ENCODE peak calls at places on chromosomes 5 and 9, in ten cellular contexts. One of them, this sample, is unnamed.

GRCh38 chr9:132116583-132116982 is 36.9 kb upstream of the MED27 start:
- DNase-seq in hypothalamus: no peak
- DNase-seq in GM04503: no peak
- DNase-seq in IMR-90: no peak
- DNase-seq in H4: no peak
- DNase-seq in HuH-7.5: no peak
- DNase-seq in posterior cingulate gyrus: no peak
- DNase-seq in esophagus squamous epithelium: no peak
- DNase-seq in lower leg skin: no peak
- DNase-seq in fibroblast of pulmonary artery: no peak
- DNase-seq in this sample: no peak

GRCh38 chr5:108884736-108885135 is 137.0 kb downstream of the FER start:
- DNase-seq in hypothalamus: no peak
- DNase-seq in GM04503: peak
- DNase-seq in IMR-90: peak
- DNase-seq in H4: no peak
- DNase-seq in HuH-7.5: no peak
- DNase-seq in posterior cingulate gyrus: no peak
- DNase-seq in esophagus squamous epithelium: no peak
- DNase-seq in lower leg skin: no peak
- DNase-seq in fibroblast of pulmonary artery: peak
- DNase-seq in this sample: no peak

GRCh38 chr5:55173696-55174101 is 722 bp upstream of the CDC20B start:
- DNase-seq in hypothalamus: no peak
- DNase-seq in GM04503: no peak
- DNase-seq in IMR-90: no peak
- DNase-seq in H4: no peak
- DNase-seq in HuH-7.5: no peak
- DNase-seq in posterior cingulate gyrus: no peak
- DNase-seq in esophagus squamous epithelium: no peak
- DNase-seq in lower leg skin: no peak
- DNase-seq in fibroblast of pulmonary artery: no peak
- DNase-seq in this sample: no peak

GRCh38 chr5:149459891-149460290 is 80.8 kb upstream of the IL17B start:
- DNase-seq in hypothalamus: no peak
- DNase-seq in GM04503: no peak
- DNase-seq in IMR-90: no peak
- DNase-seq in H4: no peak
- DNase-seq in HuH-7.5: no peak
- DNase-seq in posterior cingulate gyrus: no peak
- DNase-seq in esophagus squamous epithelium: no peak
- DNase-seq in lower leg skin: no peak
- DNase-seq in fibroblast of pulmonary artery: no peak
- DNase-seq in this sample: no peak

GRCh38 chr5:180153991-180154390 is 55.0 kb downstream of the RASGEF1C start:
- DNase-seq in hypothalamus: no peak
- DNase-seq in GM04503: no peak
- DNase-seq in IMR-90: no peak
- DNase-seq in H4: no peak
- DNase-seq in HuH-7.5: no peak
- DNase-seq in posterior cingulate gyrus: no peak
- DNase-seq in esophagus squamous epithelium: no peak
- DNase-seq in lower leg skin: peak
- DNase-seq in fibroblast of pulmonary artery: no peak
- DNase-seq in this sample: no peak

GRCh38 chr5:23223846-23224245 is 283.6 kb upstream of the PRDM9 start:
- DNase-seq in hypothalamus: no peak
- DNase-seq in GM04503: no peak
- DNase-seq in IMR-90: no peak
- DNase-seq in H4: peak
- DNase-seq in HuH-7.5: no peak
- DNase-seq in posterior cingulate gyrus: no peak
- DNase-seq in esophagus squamous epithelium: no peak
- DNase-seq in lower leg skin: no peak
- DNase-seq in fibroblast of pulmonary artery: no peak
- DNase-seq in this sample: no peak

GRCh38 chr5:178740926-178741325 is 10.5 kb upstream of the ZNF354A start:
- DNase-seq in hypothalamus: no peak
- DNase-seq in GM04503: no peak
- DNase-seq in IMR-90: no peak
- DNase-seq in H4: no peak
- DNase-seq in HuH-7.5: no peak
- DNase-seq in posterior cingulate gyrus: no peak
- DNase-seq in esophagus squamous epithelium: no peak
- DNase-seq in lower leg skin: no peak
- DNase-seq in fibroblast of pulmonary artery: no peak
- DNase-seq in this sample: no peak

GRCh38 chr9:110969971-110970381 is 68.3 kb downstream of the LPAR1 start:
- DNase-seq in hypothalamus: no peak
- DNase-seq in GM04503: peak
- DNase-seq in IMR-90: peak
- DNase-seq in H4: peak
- DNase-seq in HuH-7.5: no peak
- DNase-seq in posterior cingulate gyrus: no peak
- DNase-seq in esophagus squamous epithelium: no peak
- DNase-seq in lower leg skin: no peak
- DNase-seq in fibroblast of pulmonary artery: peak
- DNase-seq in this sample: no peak

GRCh38 chr5:96114736-96115466 is 153.2 kb upstream of the ELL2 start:
- DNase-seq in hypothalamus: no peak
- DNase-seq in GM04503: no peak
- DNase-seq in IMR-90: peak
- DNase-seq in H4: no peak
- DNase-seq in HuH-7.5: no peak
- DNase-seq in posterior cingulate gyrus: no peak
- DNase-seq in esophagus squamous epithelium: no peak
- DNase-seq in lower leg skin: no peak
- DNase-seq in fibroblast of pulmonary artery: peak
- DNase-seq in this sample: no peak

GRCh38 chr5:122759740-122760139 is 15.1 kb upstream of the SNX2 start:
- DNase-seq in hypothalamus: no peak
- DNase-seq in GM04503: no peak
- DNase-seq in IMR-90: no peak
- DNase-seq in H4: no peak
- DNase-seq in HuH-7.5: no peak
- DNase-seq in posterior cingulate gyrus: no peak
- DNase-seq in esophagus squamous epithelium: no peak
- DNase-seq in lower leg skin: no peak
- DNase-seq in fibroblast of pulmonary artery: no peak
- DNase-seq in this sample: no peak

GRCh38 chr9:109992293-109992692 is 212.3 kb downstream of the PALM2AKAP2 start:
- DNase-seq in hypothalamus: no peak
- DNase-seq in GM04503: no peak
- DNase-seq in IMR-90: no peak
- DNase-seq in H4: no peak
- DNase-seq in HuH-7.5: no peak
- DNase-seq in posterior cingulate gyrus: no peak
- DNase-seq in esophagus squamous epithelium: no peak
- DNase-seq in lower leg skin: no peak
- DNase-seq in fibroblast of pulmonary artery: no peak
- DNase-seq in this sample: no peak

GRCh38 chr9:92564982-92565381 is 29.2 kb upstream of the ECM2 start:
- DNase-seq in hypothalamus: no peak
- DNase-seq in GM04503: peak
- DNase-seq in IMR-90: peak
- DNase-seq in H4: no peak
- DNase-seq in HuH-7.5: no peak
- DNase-seq in posterior cingulate gyrus: no peak
- DNase-seq in esophagus squamous epithelium: no peak
- DNase-seq in lower leg skin: no peak
- DNase-seq in fibroblast of pulmonary artery: no peak
- DNase-seq in this sample: no peak

GRCh38 chr5:168327994-168328393 is 36.5 kb downstream of the WWC1 start:
- DNase-seq in hypothalamus: no peak
- DNase-seq in GM04503: peak
- DNase-seq in IMR-90: peak
- DNase-seq in H4: no peak
- DNase-seq in HuH-7.5: no peak
- DNase-seq in posterior cingulate gyrus: no peak
- DNase-seq in esophagus squamous epithelium: no peak
- DNase-seq in lower leg skin: no peak
- DNase-seq in fibroblast of pulmonary artery: no peak
- DNase-seq in this sample: no peak

GRCh38 chr9:21121595-21122251 is 19.9 kb downstream of the IFNW1 start:
- DNase-seq in hypothalamus: no peak
- DNase-seq in GM04503: no peak
- DNase-seq in IMR-90: no peak
- DNase-seq in H4: no peak
- DNase-seq in HuH-7.5: no peak
- DNase-seq in posterior cingulate gyrus: no peak
- DNase-seq in esophagus squamous epithelium: no peak
- DNase-seq in lower leg skin: no peak
- DNase-seq in fibroblast of pulmonary artery: no peak
- DNase-seq in this sample: no peak

GRCh38 chr9:131043097-131043496 is 34.1 kb downstream of the LAMC3 start:
- DNase-seq in hypothalamus: no peak
- DNase-seq in GM04503: no peak
- DNase-seq in IMR-90: no peak
- DNase-seq in H4: no peak
- DNase-seq in HuH-7.5: no peak
- DNase-seq in posterior cingulate gyrus: no peak
- DNase-seq in esophagus squamous epithelium: no peak
- DNase-seq in lower leg skin: no peak
- DNase-seq in fibroblast of pulmonary artery: peak
- DNase-seq in this sample: no peak

This sample was measured in ascending aorta.